ENCODE peak calls at places on chromosome 9, in five cellular contexts. G is tibial artery, W is cardiac muscle cell, V is kidney epithelial cell, C is suprapubic skin. O is an unnamed sample.

GRCh38 chr9:77066388-77066787 is 46.9 kb downstream of the FOXB2 start:
- DNase-seq in W (no peak), V (no peak), G (no peak), C (no peak), O (no peak)

GRCh38 chr9:134666801-134667200 is 25.2 kb downstream of the COL5A1 start:
- DNase-seq in V (no peak), C (no peak), W (no peak), G (no peak), O (peak; percentile 69)

GRCh38 chr9:97220894-97221477 is 86.5 kb upstream of the CCDC180 start:
- DNase-seq in W (peak; percentile 23), V (no peak), G (no peak), C (peak; percentile 62), O (peak; percentile 13)

GRCh38 chr9:133103183-133103986 is 17.7 kb downstream of the RALGDS start:
- DNase-seq in V (no peak), G (peak; percentile 78), W (peak; percentile 70), C (peak; percentile 80), O (peak; percentile 69)

GRCh38 chr9:72477862-72478564 is 43.4 kb upstream of the TMC1 start:
- DNase-seq in V (peak; percentile 85), C (no peak), W (peak; percentile 10), G (no peak), O (peak; percentile 56)

GRCh38 chr9:127244609-127245601 is 19.7 kb upstream of the GARNL3 start:
- DNase-seq in V (peak; percentile 82), C (peak; percentile 98), G (peak; percentile 98), W (peak; percentile 99), O (peak; percentile 99)

GRCh38 chr9:136828474-136829140 is 13.7 kb upstream of the AJM1 start:
- DNase-seq in C (no peak), G (no peak), V (no peak), W (no peak), O (no peak)

GRCh38 chr9:115952667-115953316 is 200.8 kb upstream of the PAPPA start:
- DNase-seq in V (peak; percentile 45), G (no peak), W (no peak), C (no peak), O (peak; percentile 80)

GRCh38 chr9:70994582-70994981 is 126.8 kb downstream of the TRPM3 start:
- DNase-seq in C (no peak), V (no peak), W (no peak), G (no peak), O (no peak)

GRCh38 chr9:131291795-131292315 is 2.3 kb downstream of the PLPP7 start:
- DNase-seq in C (no peak), W (no peak), V (no peak), G (no peak), O (no peak)

GRCh38 chr9:107778666-107779065 is 289.1 kb upstream of the KLF4 start:
- DNase-seq in C (no peak), V (no peak), W (no peak), G (no peak), O (peak; percentile 54)

GRCh38 chr9:87615547-87616148 is 110.3 kb upstream of the CTSL start:
- DNase-seq in V (no peak), G (no peak), W (no peak), C (no peak), O (no peak)

GRCh38 chr9:16421534-16421933 is 448.9 kb downstream of the BNC2 start:
- DNase-seq in V (no peak), C (no peak), W (peak; percentile 7), G (no peak), O (peak; percentile 53)

GRCh38 chr9:132791699-132792240 is 86.3 kb downstream of the AK8 start:
- DNase-seq in C (no peak), V (no peak), W (no peak), G (peak; percentile 17), O (no peak)

GRCh38 chr9:90029996-90030395 is 425.2 kb downstream of the GADD45G start:
- DNase-seq in V (no peak), G (no peak), C (no peak), W (no peak), O (no peak)

GRCh38 chr9:73219985-73220626 is 68.4 kb downstream of the ANXA1 start:
- DNase-seq in V (peak; percentile 28), C (peak; percentile 59), G (no peak), W (no peak), O (peak; percentile 65)

GRCh38 chr9:106816524-106816923 is 46.4 kb upstream of the ZNF462 start:
- DNase-seq in G (no peak), W (no peak), C (no peak), V (no peak), O (no peak)

GRCh38 chr9:72873456-72873855 is 79.4 kb downstream of the ALDH1A1 start:
- DNase-seq in V (no peak), G (no peak), W (no peak), C (no peak), O (no peak)

GRCh38 chr9:84129529-84129928 is 148.9 kb downstream of the RMI1 start:
- DNase-seq in W (no peak), V (no peak), G (no peak), C (no peak), O (no peak)

GRCh38 chr9:34663296-34663590 is 786 bp upstream of the CCL27 start:
- DNase-seq in W (no peak), G (no peak), V (no peak), C (no peak), O (no peak)

GRCh38 chr9:133783331-133783731 is 45.2 kb upstream of the SARDH start:
- DNase-seq in V (no peak), C (no peak), G (no peak), W (no peak), O (no peak)

GRCh38 chr9:137031904-137032639 is at the start of gene FUT7:
- DNase-seq in G (no peak), V (no peak), C (no peak), W (no peak), O (no peak)

GRCh38 chr9:20043461-20043860 is 254.6 kb upstream of the SLC24A2 start:
- DNase-seq in W (no peak), G (no peak), C (no peak), V (no peak), O (peak; percentile 24)

GRCh38 chr9:113783475-113783874 is 92.6 kb upstream of the ZNF618 start:
- DNase-seq in V (no peak), C (no peak), G (no peak), W (no peak), O (no peak)

GRCh38 chr9:113793558-113793957 is 82.6 kb upstream of the ZNF618 start:
- DNase-seq in V (no peak), C (no peak), W (no peak), G (no peak), O (no peak)

GRCh38 chr9:113785334-113785733 is 90.8 kb upstream of the ZNF618 start:
- DNase-seq in V (no peak), G (no peak), C (no peak), W (no peak), O (no peak)

GRCh38 chr9:113787871-113788270 is 88.2 kb upstream of the ZNF618 start:
- DNase-seq in W (no peak), G (no peak), C (no peak), V (no peak), O (no peak)
- TF ChIP-seq CTCF in W (no peak), G (no peak), C (no peak), V (no peak), O (no peak)

GRCh38 chr9:120875643-120875953 is 1.4 kb downstream of the PHF19 start:
- DNase-seq in V (no peak), G (no peak), C (no peak), W (no peak), O (no peak)
- H3K4me3 ChIP-seq in V (peak overlapping the region; percentile 53), G (peak overlapping the region; percentile 64), C (peak overlapping the region; percentile 82), W (no peak overlapping the region), O (peak overlapping the region; percentile 86)

GRCh38 chr9:532707-533106 is 308.8 kb upstream of the DMRT1 start:
- DNase-seq in W (no peak), V (no peak), C (no peak), G (no peak), O (no peak)
- TF ChIP-seq CTCF in W (no peak), V (no peak), C (no peak), G (no peak), O (no peak)

GRCh38 chr9:22740781-22741180 is 294.2 kb downstream of the DMRTA1 start:
- DNase-seq in C (no peak), V (no peak), G (no peak), W (no peak), O (no peak)

GRCh38 chr9:22742401-22742800 is 295.8 kb downstream of the DMRTA1 start:
- DNase-seq in G (no peak), V (no peak), C (no peak), W (no peak), O (no peak)

GRCh38 chr9:22739712-22740111 is 293.1 kb downstream of the DMRTA1 start:
- DNase-seq in W (no peak), G (no peak), V (no peak), C (no peak), O (no peak)
- H3K4me3 ChIP-seq in W (no peak overlapping the region), G (no peak overlapping the region), V (no peak overlapping the region), C (no peak overlapping the region), O (no peak overlapping the region)

O was measured in foreskin fibroblast.